ENCODE peak calls at places on chromosomes 1 and 21, in six cellular contexts. U is IMR-90, G is transverse colon, D is A549, N is adrenal gland, F is K562. T is an unnamed sample. For H3K4me1, the result is how much of the 10 kb centered on the place peaks cover.

GRCh38 chr1:2356911-2357845 is 34.2 kb downstream of the MORN1 start:
- DNase-seq in U (no peak), G (no peak), D (no peak), N (no peak), F (no peak), T (no peak)

GRCh38 chr1:37332126-37332525 is 142.3 kb upstream of the ZC3H12A start:
- DNase-seq in U (no peak), G (no peak), D (no peak), N (no peak), F (no peak), T (no peak)

GRCh38 chr1:145985502-145986439 is 10.6 kb downstream of the TXNIP start:
- DNase-seq in U (peak), G (no peak), D (no peak), N (peak), F (no peak), T (peak)

GRCh38 chr1:6294080-6294867 is 33.4 kb upstream of the GPR153 start:
- DNase-seq in U (no peak), G (no peak), D (no peak), N (no peak), F (no peak), T (no peak)

GRCh38 chr1:8047686-8048522 is 21.8 kb upstream of the ERRFI1 start:
- DNase-seq in U (peak), G (no peak), D (no peak), N (no peak), F (no peak), T (no peak)

GRCh38 chr1:155062151-155062686 is 1.3 kb upstream of the EFNA4 start:
- DNase-seq in U (no peak), G (peak), D (no peak), N (peak), F (no peak), T (peak)

GRCh38 chr1:167935252-167936067 is 1.0 kb upstream of the DCAF6 start:
- DNase-seq in U (peak), G (peak), D (peak), N (peak), F (peak), T (peak)

GRCh38 chr21:25636727-25637126 is 2.3 kb upstream of the JAM2 start:
- DNase-seq in U (peak), G (no peak), D (no peak), N (no peak), F (no peak), T (no peak)

GRCh38 chr1:32468791-32469190 is 3.9 kb downstream of the ZBTB8B start:
- DNase-seq in U (no peak), G (no peak), D (no peak), N (no peak), F (no peak), T (no peak)

GRCh38 chr21:42533306-42533962 is 19.8 kb downstream of the SLC37A1 start:
- DNase-seq in U (no peak), G (peak), D (no peak), N (peak), F (no peak), T (no peak)

GRCh38 chr21:42534361-42534900 is 20.8 kb downstream of the SLC37A1 start:
- DNase-seq in U (no peak), G (peak), D (no peak), N (peak), F (no peak), T (no peak)

GRCh38 chr21:42533963-42534355 is 20.3 kb downstream of the SLC37A1 start:
- DNase-seq in U (no peak), G (peak), D (no peak), N (no peak), F (no peak), T (no peak)

GRCh38 chr21:42535602-42536171 is 22.0 kb downstream of the SLC37A1 start:
- DNase-seq in U (no peak), G (peak), D (no peak), N (no peak), F (no peak), T (no peak)

GRCh38 chr21:42534901-42535378 is 21.3 kb downstream of the SLC37A1 start:
- DNase-seq in U (no peak), G (peak), D (no peak), N (peak), F (no peak), T (no peak)
- H3K4me1 ChIP-seq in U (under half), G (under half), D (under half), N (under half), F (under half), T (under half)

GRCh38 chr1:116372651-116373444 is at the start of gene ATP1A1:
- DNase-seq in U (peak), G (peak), D (peak), N (peak), F (peak), T (peak)

GRCh38 chr1:116373451-116374339 is 651 bp downstream of the ATP1A1 start:
- DNase-seq in U (peak), G (peak), D (no peak), N (peak), F (peak), T (peak)

GRCh38 chr1:116375884-116376733 is 3.1 kb downstream of the ATP1A1 start:
- DNase-seq in U (peak), G (peak), D (no peak), N (peak), F (peak), T (peak)

GRCh38 chr1:116375165-116375883 is 2.3 kb downstream of the ATP1A1 start:
- DNase-seq in U (no peak), G (no peak), D (no peak), N (no peak), F (peak), T (no peak)

GRCh38 chr1:116374340-116375164 is 1.5 kb downstream of the ATP1A1 start:
- DNase-seq in U (no peak), G (peak), D (no peak), N (no peak), F (peak), T (no peak)
- TF ChIP-seq POLR2A in U (no peak), G (peak), D (no peak), N (peak), F (no peak), T (no peak)

DNA sequence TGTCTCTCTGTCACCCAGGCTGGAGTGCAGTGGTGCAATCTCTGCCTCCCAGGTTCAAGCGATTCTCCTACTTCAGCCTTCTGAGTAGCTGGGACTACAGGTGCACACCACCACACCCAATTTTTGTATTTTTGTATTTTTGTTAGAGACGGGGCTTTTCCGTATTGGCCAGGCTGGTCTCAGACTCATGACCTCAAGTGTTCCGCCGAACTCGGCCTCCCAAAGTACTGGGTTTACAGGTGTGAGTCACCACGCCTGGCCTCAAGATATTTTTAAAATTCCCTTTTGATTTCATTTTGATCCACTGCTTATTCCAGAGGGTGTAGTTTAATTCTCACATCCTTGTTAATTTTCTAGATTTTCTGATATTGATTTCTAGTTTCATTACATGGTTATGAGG is 3.8 kb downstream of the IFI44L start:
- DNase-seq in U (no peak), G (no peak), D (no peak), N (no peak), F (no peak), T (no peak)
- H3K4me1 ChIP-seq in U (under half), G (under half), D (under half), N (under half), F (under half), T (under half)

DNA sequence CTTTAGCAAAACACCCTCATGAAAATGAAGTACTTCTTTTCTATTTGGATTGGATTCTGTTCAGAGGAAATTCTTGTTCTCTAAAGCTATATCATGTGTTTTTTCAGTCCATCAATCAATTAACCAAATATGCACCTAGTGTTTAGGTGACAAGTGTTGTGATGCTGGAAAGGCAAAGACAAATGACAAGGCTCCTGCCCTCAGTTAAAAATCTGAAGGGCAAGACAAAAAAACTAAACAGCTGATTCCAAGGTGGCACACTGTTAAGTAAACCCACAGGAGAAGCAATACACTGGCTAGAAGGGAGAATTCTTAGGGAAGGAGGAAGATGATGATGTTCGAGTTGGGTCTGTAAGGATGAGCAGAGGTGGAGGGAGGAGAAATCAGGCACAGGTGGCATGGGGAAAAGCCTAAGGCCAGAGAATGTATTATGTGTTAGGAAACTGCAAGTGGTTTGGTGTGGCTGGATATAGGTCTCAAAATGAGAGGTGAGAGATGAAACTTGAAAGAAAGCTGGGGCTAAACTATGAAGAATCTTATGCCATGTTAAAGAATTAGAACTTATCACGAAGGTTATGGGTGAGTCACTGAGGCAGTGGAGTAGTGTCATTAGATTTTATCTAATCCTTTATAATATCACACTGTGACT is 51.8 kb upstream of the GFI1 start:
- DNase-seq in U (peak), G (no peak), D (no peak), N (no peak), F (no peak), T (no peak)
- TF ChIP-seq POLR2A in U (no peak), G (no peak), D (no peak), N (no peak), F (no peak), T (no peak)

DNA sequence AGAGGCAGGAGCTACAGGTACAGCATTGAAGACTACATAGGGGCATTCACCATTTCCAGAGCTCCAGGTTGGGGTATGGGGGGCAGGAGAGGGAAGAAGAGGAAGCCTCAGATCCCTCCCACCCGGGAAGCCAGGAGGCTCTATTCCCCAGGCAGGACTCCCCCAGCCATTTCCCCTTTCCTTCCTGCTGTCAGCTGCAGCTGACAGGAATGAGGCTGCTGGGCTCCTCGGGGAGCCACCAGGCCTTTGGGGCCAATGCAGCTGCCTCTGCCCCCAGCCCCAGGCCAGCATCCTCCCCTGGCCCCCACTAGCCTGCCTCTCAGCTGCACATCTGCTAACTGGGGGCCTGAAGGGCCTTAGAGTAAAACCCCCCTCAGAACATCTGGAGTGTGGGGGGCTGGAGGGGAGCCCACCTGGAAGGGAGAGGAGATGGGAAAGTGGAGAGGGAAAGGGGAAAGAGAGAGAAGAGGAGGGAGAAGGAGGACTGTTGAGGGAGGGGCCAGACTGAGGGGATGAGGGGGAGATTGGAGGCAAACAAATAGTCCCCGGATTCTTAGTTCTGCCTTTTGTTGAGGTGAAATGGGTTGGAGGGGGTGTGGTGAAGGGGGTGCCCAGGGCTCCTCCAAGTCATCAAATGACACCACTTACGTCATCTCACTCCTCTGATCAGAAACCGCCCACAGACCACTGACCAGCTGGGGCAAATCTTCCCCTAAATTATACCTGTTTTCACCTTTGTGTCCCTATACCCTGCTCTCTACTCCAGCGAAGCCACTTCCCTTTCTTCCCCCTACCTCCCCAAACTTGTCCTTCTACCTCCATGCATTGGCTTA is 58.0 kb downstream of the LGR6 start:
- DNase-seq in U (no peak), G (no peak), D (no peak), N (no peak), F (no peak), T (no peak)
- H3K4me1 ChIP-seq in U (under half), G (under half), D (under half), N (under half), F (under half), T (under half)

GRCh38 chr1:225467193-225468020 is 39.6 kb upstream of the LBR start:
- DNase-seq in U (no peak), G (peak), D (no peak), N (peak), F (peak), T (no peak)
- TF ChIP-seq POLR2A in U (no peak), G (peak), D (no peak), N (no peak), F (no peak), T (no peak)